ENCODE peak calls at places on chromosomes 4 and X, in seven cellular contexts. A is mesendoderm, X is IMR-90, T is H1, I is H9, D is neuronal stem cell, F is trophoblast cell. W is an unnamed sample.

GRCh38 chr4:56235714-56236113 is 151.6 kb downstream of the AASDH start:
- DNase-seq in A (no peak), X (no peak), T (no peak), I (no peak), D (no peak), F (no peak), W (no peak)

GRCh38 chrX:125308653-125309052 is 11.0 kb upstream of the TEX13C start:
- DNase-seq in A (no peak), X (no peak), T (no peak), I (no peak), D (no peak), F (no peak), W (no peak)

GRCh38 chr4:40238700-40239548 is 42.1 kb downstream of the RHOH start:
- DNase-seq in A (peak; percentile 81), X (no peak), T (no peak), I (no peak), D (no peak), F (peak; percentile 56), W (no peak)

GRCh38 chrX:80246273-80246672 is 174.0 kb upstream of the TENT5D start:
- DNase-seq in A (peak; percentile 13), X (no peak), T (no peak), I (no peak), D (no peak), F (no peak), W (no peak)

GRCh38 chr4:113700602-113701150 is 60.9 kb downstream of the CAMK2D start:
- DNase-seq in A (no peak), X (no peak), T (no peak), I (no peak), D (no peak), F (no peak), W (peak; percentile 27)

GRCh38 chrX:105013719-105014118 is 206.8 kb downstream of the TEX13A start:
- DNase-seq in A (no peak), X (no peak), T (no peak), I (no peak), D (no peak), F (no peak), W (no peak)

GRCh38 chrX:107135076-107135964 is 16.7 kb upstream of the RBM41 start:
- DNase-seq in A (no peak), X (peak; percentile 54), T (no peak), I (no peak), D (no peak), F (no peak), W (peak; percentile 17)

GRCh38 chr4:83128235-83128929 is 13.9 kb upstream of the PLAC8 start:
- DNase-seq in A (no peak), X (peak; percentile 90), T (no peak), I (no peak), D (no peak), F (peak; percentile 82), W (peak; percentile 87)

GRCh38 chrX:42485621-42486020 is 292.3 kb downstream of the PPP1R2C start:
- DNase-seq in A (no peak), X (no peak), T (no peak), I (no peak), D (no peak), F (peak; percentile 42), W (no peak)

GRCh38 chr4:94455081-94455480 is 3.3 kb downstream of the PDLIM5 start:
- DNase-seq in A (no peak), X (peak; percentile 88), T (no peak), I (no peak), D (no peak), F (peak; percentile 40), W (peak; percentile 80)

GRCh38 chrX:24425806-24426205 is 39.3 kb upstream of the PDK3 start:
- DNase-seq in A (no peak), X (no peak), T (no peak), I (no peak), D (no peak), F (no peak), W (no peak)

GRCh38 chr4:72031868-72032619 is at the start of gene NPFFR2:
- DNase-seq in A (peak; percentile 90), X (no peak), T (peak; percentile 46), I (peak; percentile 82), D (peak; percentile 29), F (peak; percentile 50), W (peak; percentile 47)

GRCh38 chr4:54427826-54428225 is 198.7 kb downstream of the PDGFRA start:
- DNase-seq in A (no peak), X (no peak), T (no peak), I (no peak), D (no peak), F (no peak), W (no peak)

GRCh38 chr4:68175562-68176155 is 46.0 kb upstream of the TMPRSS11F start:
- DNase-seq in A (peak; percentile 73), X (peak; percentile 51), T (no peak), I (peak; percentile 28), D (peak; percentile 62), F (peak; percentile 40), W (peak; percentile 60)

GRCh38 chrX:87140800-87141483 is 376.7 kb upstream of the KLHL4 start:
- DNase-seq in A (no peak), X (no peak), T (no peak), I (no peak), D (no peak), F (no peak), W (no peak)

GRCh38 chrX:55702611-55703010 is 14.9 kb upstream of the RRAGB start:
- DNase-seq in A (no peak), X (no peak), T (no peak), I (no peak), D (no peak), F (no peak), W (no peak)

GRCh38 chr4:20317424-20317985 is 65.8 kb downstream of the SLIT2 start:
- DNase-seq in A (no peak), X (no peak), T (no peak), I (no peak), D (no peak), F (no peak), W (no peak)

GRCh38 chrX:17496407-17496806 is 121.4 kb downstream of the NHS start:
- DNase-seq in A (no peak), X (no peak), T (no peak), I (no peak), D (no peak), F (no peak), W (no peak)

GRCh38 chrX:38061335-38061734 is 55.0 kb downstream of the SYTL5 start:
- DNase-seq in A (peak; percentile 52), X (peak; percentile 44), T (no peak), I (no peak), D (no peak), F (no peak), W (peak; percentile 15)

GRCh38 chrX:28188526-28188925 is 207.3 kb upstream of the DCAF8L1 start:
- DNase-seq in A (no peak), X (no peak), T (no peak), I (no peak), D (no peak), F (no peak), W (no peak)

GRCh38 chrX:137565921-137566745 is at the start of gene ZIC3:
- DNase-seq in A (peak; percentile 91), X (no peak), T (peak; percentile 84), I (peak; percentile 88), D (no peak), F (no peak), W (peak; percentile 0)

GRCh38 chrX:57156397-57157049 is 19.3 kb upstream of the SPIN2A start:
- DNase-seq in A (peak; percentile 74), X (peak; percentile 40), T (peak; percentile 48), I (peak; percentile 42), D (peak; percentile 9), F (peak; percentile 19), W (peak; percentile 30)

GRCh38 chr4:76767983-76768382 is 130.0 kb downstream of the SOWAHB start:
- DNase-seq in A (peak; percentile 91), X (peak; percentile 70), T (no peak), I (no peak), D (no peak), F (peak; percentile 76), W (peak; percentile 60)

GRCh38 chr4:16890651-16891050 is 7.8 kb downstream of the LDB2 start:
- DNase-seq in A (peak; percentile 86), X (no peak), T (no peak), I (no peak), D (no peak), F (no peak), W (no peak)

DNA sequence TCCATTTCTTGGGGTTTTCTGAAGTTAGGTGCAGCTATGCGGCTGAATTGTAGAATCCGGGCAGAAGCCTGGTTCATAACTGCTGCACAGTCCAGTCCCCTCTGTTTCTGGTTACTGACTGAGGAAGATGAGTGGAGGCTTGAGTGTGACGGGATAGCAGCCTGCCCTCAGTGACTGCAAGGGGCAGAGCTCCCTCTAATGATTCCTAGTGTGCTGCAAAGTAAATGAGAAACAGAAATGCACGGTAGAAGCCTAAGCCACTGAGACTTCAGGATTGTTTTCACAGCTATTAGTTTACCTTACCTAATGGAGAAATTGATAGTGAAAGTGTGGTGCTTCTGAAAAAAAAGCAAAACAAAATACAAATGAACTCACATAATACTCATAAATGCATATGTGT is 189.2 kb downstream of the GPM6A start:
- DNase-seq in A (peak; percentile 23), X (no peak), T (no peak), I (no peak), D (no peak), F (no peak), W (no peak)
- H2BK5ac ChIP-seq in A (no peak overlapping the region), X (no peak overlapping the region), T (no peak overlapping the region), I (no peak overlapping the region), D (no peak overlapping the region), F (no peak overlapping the region), W (no peak overlapping the region)

DNA sequence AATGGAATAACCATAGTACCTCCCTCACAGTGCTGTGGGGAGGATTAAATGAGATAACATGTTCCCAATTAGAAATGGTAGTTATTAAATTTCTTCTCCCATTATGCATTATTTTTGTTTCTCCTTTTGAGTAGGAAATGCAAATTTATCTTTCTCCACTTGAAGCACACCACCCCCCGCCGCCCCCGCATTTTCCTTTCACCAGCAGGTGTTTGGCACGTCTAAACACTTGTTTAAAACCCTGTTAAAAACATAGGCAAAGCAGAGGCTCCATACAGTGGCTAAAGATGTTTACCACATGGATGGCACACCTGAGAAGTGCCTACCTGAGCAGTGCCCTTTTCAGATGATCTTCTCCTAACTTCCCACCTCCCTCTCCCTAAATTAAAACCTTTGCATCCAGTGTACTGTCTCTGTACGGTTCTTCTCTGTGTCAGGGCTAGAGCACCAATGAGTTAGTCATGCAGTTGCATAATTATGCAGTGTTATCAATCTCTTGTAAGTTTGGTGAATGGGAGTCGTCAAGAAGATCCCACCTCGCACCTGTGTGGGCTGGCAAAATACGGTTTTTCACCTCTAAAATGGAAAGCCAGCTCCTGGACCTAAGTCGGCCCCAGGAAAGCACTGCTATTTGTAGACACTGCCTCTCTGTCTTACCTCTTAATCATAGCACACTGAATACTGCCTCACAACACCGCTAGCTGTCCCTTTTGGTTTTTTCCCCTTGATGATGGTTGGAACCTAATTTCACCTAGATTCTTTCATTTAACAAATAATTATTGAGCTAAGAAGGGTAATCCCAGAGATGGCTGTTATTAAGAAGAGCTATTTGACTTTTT is 122.0 kb downstream of the CT47B1 start:
- DNase-seq in A (no peak), X (no peak), T (no peak), I (no peak), D (no peak), F (no peak), W (no peak)
- H3K18ac ChIP-seq in A (no peak overlapping the region), X (no peak overlapping the region), T (no peak overlapping the region), I (no peak overlapping the region), D (no peak overlapping the region), F (no peak overlapping the region), W (no peak overlapping the region)

GRCh38 chr4:22653752-22654151 is 39.0 kb upstream of the GBA3 start:
- DNase-seq in A (no peak), X (no peak), T (no peak), I (no peak), D (no peak), F (no peak), W (no peak)
- H2BK5ac ChIP-seq in A (no peak overlapping the region), X (no peak overlapping the region), T (no peak overlapping the region), I (no peak overlapping the region), D (no peak overlapping the region), F (no peak overlapping the region), W (no peak overlapping the region)

GRCh38 chrX:69077895-69078455 is 87.3 kb downstream of the PJA1 start:
- DNase-seq in A (peak; percentile 43), X (peak; percentile 12), T (no peak), I (no peak), D (no peak), F (no peak), W (no peak)
- H3K18ac ChIP-seq in A (no peak overlapping the region), X (no peak overlapping the region), T (peak overlapping the region; percentile 7), I (no peak overlapping the region), D (no peak overlapping the region), F (no peak overlapping the region), W (peak overlapping the region; percentile 73)